ENCODE peak calls at places on chromosomes 7 and 10, in eight cellular contexts. E, O, D, P, N, C, M and Q are unnamed samples. For H3K9me3, the result is how much of the 10 kb centered on the place peaks cover.

GRCh38 chr10:89352039-89352597 is 24.3 kb downstream of the IFIT3 start:
- DNase-seq in E (no peak), O (no peak), D (no peak), P (no peak), N (peak), C (peak), M (peak), Q (peak)

GRCh38 chr7:5661941-5662340 is 119.5 kb downstream of the RNF216 start:
- DNase-seq in E (no peak), O (no peak), D (no peak), P (no peak), N (no peak), C (no peak), M (no peak), Q (no peak)

GRCh38 chr10:34194259-34194658 is 620.8 kb downstream of the PARD3 start:
- DNase-seq in E (no peak), O (no peak), D (no peak), P (no peak), N (no peak), C (no peak), M (no peak), Q (no peak)

GRCh38 chr10:124004372-124004928 is 88.9 kb downstream of the CHST15 start:
- DNase-seq in E (peak), O (no peak), D (no peak), P (no peak), N (no peak), C (no peak), M (peak), Q (no peak)

GRCh38 chr7:44100458-44101303 is 3.5 kb upstream of the AEBP1 start:
- DNase-seq in E (peak), O (no peak), D (no peak), P (no peak), N (peak), C (no peak), M (no peak), Q (no peak)

GRCh38 chr7:13800694-13801448 is 188.6 kb downstream of the ETV1 start:
- DNase-seq in E (no peak), O (no peak), D (no peak), P (no peak), N (no peak), C (peak), M (no peak), Q (no peak)

GRCh38 chr10:74634995-74635536 is 191.3 kb upstream of the KAT6B start:
- DNase-seq in E (no peak), O (no peak), D (no peak), P (no peak), N (no peak), C (no peak), M (no peak), Q (no peak)

GRCh38 chr7:140587243-140587642 is 53.4 kb downstream of the DENND2A start:
- DNase-seq in E (peak), O (no peak), D (no peak), P (no peak), N (no peak), C (no peak), M (no peak), Q (no peak)

GRCh38 chr7:123485187-123485586 is 49.2 kb downstream of the IQUB start:
- DNase-seq in E (no peak), O (no peak), D (no peak), P (no peak), N (no peak), C (no peak), M (no peak), Q (no peak)

GRCh38 chr10:34348917-34349509 is 466.1 kb downstream of the PARD3 start:
- DNase-seq in E (no peak), O (no peak), D (no peak), P (no peak), N (no peak), C (no peak), M (no peak), Q (no peak)

GRCh38 chr7:24701232-24701898 is 55.9 kb downstream of the GSDME start:
- DNase-seq in E (peak), O (no peak), D (no peak), P (no peak), N (no peak), C (peak), M (no peak), Q (no peak)

GRCh38 chr7:123828805-123829204 is 16.2 kb upstream of the HYAL4 start:
- DNase-seq in E (no peak), O (no peak), D (no peak), P (no peak), N (no peak), C (no peak), M (no peak), Q (no peak)

GRCh38 chr10:67802767-67803538 is 35.0 kb downstream of the DNAJC12 start:
- DNase-seq in E (no peak), O (no peak), D (no peak), P (no peak), N (no peak), C (no peak), M (no peak), Q (no peak)

GRCh38 chr10:89219512-89220218 is 12.5 kb upstream of the CH25H start:
- DNase-seq in E (no peak), O (no peak), D (no peak), P (no peak), N (peak), C (no peak), M (no peak), Q (no peak)

GRCh38 chr7:107029061-107029763 is 15.3 kb upstream of the PRKAR2B start:
- DNase-seq in E (no peak), O (no peak), D (no peak), P (no peak), N (no peak), C (no peak), M (no peak), Q (no peak)

GRCh38 chr7:115672024-115672423 is 358.5 kb downstream of the TFEC start:
- DNase-seq in E (no peak), O (no peak), D (no peak), P (no peak), N (no peak), C (no peak), M (no peak), Q (no peak)

GRCh38 chr7:149156898-149157297 is 9.6 kb downstream of the ZNF398 start:
- DNase-seq in E (no peak), O (no peak), D (no peak), P (no peak), N (no peak), C (no peak), M (no peak), Q (no peak)

GRCh38 chr10:97217299-97217698 is 31.5 kb upstream of the SLIT1 start:
- DNase-seq in E (no peak), O (no peak), D (no peak), P (no peak), N (no peak), C (no peak), M (no peak), Q (no peak)

GRCh38 chr7:1158203-1159126 is 1.5 kb downstream of the ZFAND2A start:
- DNase-seq in E (no peak), O (no peak), D (no peak), P (no peak), N (peak), C (no peak), M (no peak), Q (no peak)

GRCh38 chr7:92808006-92808405 is 28.4 kb downstream of the CDK6 start:
- DNase-seq in E (no peak), O (no peak), D (no peak), P (no peak), N (no peak), C (peak), M (no peak), Q (no peak)

GRCh38 chr7:14196555-14196954 is 207.1 kb upstream of the ETV1 start:
- DNase-seq in E (no peak), O (no peak), D (no peak), P (no peak), N (no peak), C (peak), M (no peak), Q (no peak)

GRCh38 chr7:77270081-77270480 is 70.5 kb upstream of the FGL2 start:
- DNase-seq in E (no peak), O (no peak), D (no peak), P (no peak), N (no peak), C (no peak), M (no peak), Q (no peak)

GRCh38 chr7:106048621-106049020 is 63.5 kb downstream of the SYPL1 start:
- DNase-seq in E (no peak), O (no peak), D (no peak), P (no peak), N (no peak), C (no peak), M (no peak), Q (no peak)

GRCh38 chr10:80173441-80173840 is 31.9 kb downstream of the ANXA11 start:
- DNase-seq in E (peak), O (no peak), D (peak), P (no peak), N (no peak), C (no peak), M (no peak), Q (no peak)

GRCh38 chr10:101012525-101013364 is 13.1 kb downstream of the LZTS2 start:
- DNase-seq in E (peak), O (peak), D (peak), P (peak), N (peak), C (peak), M (peak), Q (peak)

GRCh38 chr10:126393076-126393475 is 4.8 kb upstream of the ADAM12 start:
- DNase-seq in E (no peak), O (no peak), D (no peak), P (no peak), N (no peak), C (no peak), M (no peak), Q (no peak)

GRCh38 chr7:152463714-152464311 is 28.0 kb upstream of the KMT2C start:
- DNase-seq in E (peak), O (peak), D (peak), P (peak), N (peak), C (peak), M (peak), Q (peak)

GRCh38 chr7:82705831-82706230 is 262.3 kb upstream of the CACNA2D1 start:
- DNase-seq in E (no peak), O (no peak), D (no peak), P (no peak), N (no peak), C (no peak), M (no peak), Q (no peak)

GRCh38 chr10:97861924-97862323 is 12.3 kb downstream of the GOLGA7B start:
- DNase-seq in E (no peak), O (no peak), D (no peak), P (peak), N (no peak), C (no peak), M (no peak), Q (peak)

GRCh38 chr7:30984359-30985107 is 20.8 kb downstream of the GHRHR start:
- DNase-seq in E (no peak), O (no peak), D (no peak), P (peak), N (no peak), C (peak), M (no peak), Q (no peak)

GRCh38 chr10:44552716-44553115 is 167.8 kb upstream of the CXCL12 start:
- DNase-seq in E (no peak), O (no peak), D (no peak), P (no peak), N (no peak), C (no peak), M (no peak), Q (no peak)

GRCh38 chr10:44990302-44990655 is 10.4 kb upstream of the ZNF22 start:
- DNase-seq in E (no peak), O (no peak), D (no peak), P (peak), N (peak), C (no peak), M (no peak), Q (peak)

GRCh38 chr10:125441151-125441550 is 241.8 kb downstream of the TEX36 start:
- DNase-seq in E (no peak), O (no peak), D (no peak), P (no peak), N (no peak), C (peak), M (no peak), Q (no peak)

GRCh38 chr7:5634107-5634950 is 147.1 kb downstream of the RNF216 start:
- DNase-seq in E (peak), O (no peak), D (peak), P (peak), N (peak), C (no peak), M (no peak), Q (no peak)

GRCh38 chr7:140230517-140230861 is 53.7 kb upstream of the KDM7A start:
- DNase-seq in E (peak), O (peak), D (peak), P (peak), N (peak), C (no peak), M (peak), Q (no peak)

GRCh38 chr10:85641479-85641967 is 725.1 kb downstream of the GRID1 start:
- DNase-seq in E (no peak), O (no peak), D (no peak), P (no peak), N (no peak), C (peak), M (no peak), Q (peak)

GRCh38 chr7:107563072-107563760 is 504 bp downstream of the COG5 start:
- DNase-seq in E (no peak), O (no peak), D (no peak), P (no peak), N (no peak), C (no peak), M (no peak), Q (no peak)

DNA sequence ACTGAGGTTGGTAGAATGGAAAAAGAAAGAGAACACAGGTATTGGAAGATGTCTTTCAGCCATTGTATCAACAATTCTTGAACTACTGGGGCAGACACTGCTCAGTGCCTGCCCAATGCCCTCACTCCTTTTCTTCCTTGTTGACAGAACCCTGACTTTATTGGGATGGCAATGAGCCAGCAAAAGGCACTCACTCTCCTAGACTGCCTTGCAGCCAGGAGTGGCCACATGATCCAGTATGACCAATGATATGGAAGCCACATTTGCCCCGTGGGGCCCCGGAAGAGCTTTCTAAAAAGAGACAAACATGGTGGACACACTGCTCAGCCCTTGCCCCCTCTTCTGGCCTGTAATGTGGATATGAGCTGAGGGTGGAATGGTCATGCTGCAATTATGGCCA is 88.6 kb upstream of the ZNF716 start:
- DNase-seq in E (no peak), O (no peak), D (no peak), P (no peak), N (no peak), C (no peak), M (no peak), Q (no peak)
- H3K9me3 ChIP-seq in E (half or more), O (under half), D (under half), P (under half), N (under half), C (under half), M (under half), Q (under half)

GRCh38 chr10:106327747-106328146 is 836.8 kb downstream of the SORCS1 start:
- DNase-seq in E (no peak), O (no peak), D (no peak), P (no peak), N (no peak), C (no peak), M (no peak), Q (no peak)
- H3K4me3 ChIP-seq in E (no peak), O (no peak), D (no peak), P (no peak), N (no peak), C (no peak), M (no peak), Q (no peak)

GRCh38 chr7:64990936-64991335 is at the start of gene ZNF117:
- DNase-seq in E (no peak), O (no peak), D (no peak), P (no peak), N (no peak), C (no peak), M (no peak), Q (no peak)
- H3K9me3 ChIP-seq in E (half or more), O (under half), D (under half), P (under half), N (under half), C (under half), M (under half), Q (under half)

DNA sequence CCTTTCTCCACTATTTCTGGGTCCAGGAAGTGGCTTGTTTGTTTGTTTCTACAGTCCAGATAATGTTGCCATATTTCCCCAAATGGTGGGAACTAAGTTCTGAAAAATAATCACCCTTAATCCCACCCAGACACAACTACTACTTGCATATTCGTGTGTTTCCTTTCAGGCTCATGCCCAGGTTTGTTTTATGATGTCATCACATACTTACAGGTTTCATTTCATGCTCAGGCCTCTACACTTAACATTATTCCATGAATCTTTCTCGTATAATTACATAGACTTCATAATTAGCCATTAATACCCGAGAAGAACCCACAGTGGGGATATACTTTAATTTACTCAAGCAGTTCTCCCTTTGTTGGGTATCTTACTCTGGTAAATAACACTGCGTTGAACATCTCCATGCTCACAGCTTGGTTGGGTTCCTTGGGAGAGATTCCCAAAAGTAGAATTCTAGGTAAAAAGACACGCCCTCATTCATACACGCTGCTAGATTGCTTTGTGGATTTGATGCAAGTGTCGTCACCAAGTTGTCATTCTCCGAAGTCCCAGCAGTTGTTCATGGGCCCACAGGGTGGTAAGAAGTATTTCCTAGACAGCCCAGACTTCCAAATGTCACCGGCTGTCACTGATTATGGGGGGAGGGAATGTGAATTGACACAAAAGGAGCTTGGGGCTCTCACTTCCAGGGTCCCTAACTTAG is 42.6 kb downstream of the UNC5B start:
- DNase-seq in E (no peak), O (no peak), D (no peak), P (no peak), N (no peak), C (no peak), M (no peak), Q (no peak)
- H3K4me3 ChIP-seq in E (no peak), O (no peak), D (no peak), P (no peak), N (no peak), C (no peak), M (no peak), Q (no peak)

GRCh38 chr10:29301359-29301910 is 12.6 kb downstream of the LYZL1 start:
- DNase-seq in E (no peak), O (no peak), D (no peak), P (no peak), N (no peak), C (no peak), M (no peak), Q (no peak)
- H3K9me3 ChIP-seq in E (half or more), O (under half), D (under half), P (under half), N (under half), C (under half), M (under half), Q (under half)

DNA sequence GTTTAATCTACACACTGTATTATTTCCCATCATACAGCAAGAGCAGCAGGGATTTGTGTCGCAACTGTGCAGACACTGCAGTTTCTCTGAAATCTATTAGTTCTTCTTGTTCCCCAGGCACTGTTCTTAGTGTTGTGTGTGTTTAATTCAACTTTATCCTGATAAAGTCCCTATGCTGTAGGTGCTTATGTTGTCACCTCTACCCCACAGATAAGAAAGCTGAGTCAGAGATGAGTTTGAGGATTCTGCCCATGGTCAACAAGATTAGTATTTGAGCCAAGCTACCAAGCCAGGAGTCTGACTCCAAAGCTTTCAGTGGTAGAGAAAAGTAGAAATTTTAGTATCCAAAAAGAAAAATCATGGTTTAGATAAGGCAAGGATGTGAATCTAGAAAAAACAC is 22.4 kb upstream of the EPHB6 start:
- DNase-seq in E (no peak), O (no peak), D (no peak), P (no peak), N (no peak), C (no peak), M (no peak), Q (no peak)
- H3K4me3 ChIP-seq in E (no peak), O (no peak), D (no peak), P (no peak), N (no peak), C (no peak), M (no peak), Q (no peak)

GRCh38 chr10:109663122-109663521 is 260.2 kb downstream of the XPNPEP1 start:
- DNase-seq in E (no peak), O (no peak), D (no peak), P (no peak), N (no peak), C (no peak), M (no peak), Q (no peak)
- H3K9me3 ChIP-seq in E (under half), O (under half), D (under half), P (under half), N (under half), C (under half), M (under half), Q (under half)

DNA sequence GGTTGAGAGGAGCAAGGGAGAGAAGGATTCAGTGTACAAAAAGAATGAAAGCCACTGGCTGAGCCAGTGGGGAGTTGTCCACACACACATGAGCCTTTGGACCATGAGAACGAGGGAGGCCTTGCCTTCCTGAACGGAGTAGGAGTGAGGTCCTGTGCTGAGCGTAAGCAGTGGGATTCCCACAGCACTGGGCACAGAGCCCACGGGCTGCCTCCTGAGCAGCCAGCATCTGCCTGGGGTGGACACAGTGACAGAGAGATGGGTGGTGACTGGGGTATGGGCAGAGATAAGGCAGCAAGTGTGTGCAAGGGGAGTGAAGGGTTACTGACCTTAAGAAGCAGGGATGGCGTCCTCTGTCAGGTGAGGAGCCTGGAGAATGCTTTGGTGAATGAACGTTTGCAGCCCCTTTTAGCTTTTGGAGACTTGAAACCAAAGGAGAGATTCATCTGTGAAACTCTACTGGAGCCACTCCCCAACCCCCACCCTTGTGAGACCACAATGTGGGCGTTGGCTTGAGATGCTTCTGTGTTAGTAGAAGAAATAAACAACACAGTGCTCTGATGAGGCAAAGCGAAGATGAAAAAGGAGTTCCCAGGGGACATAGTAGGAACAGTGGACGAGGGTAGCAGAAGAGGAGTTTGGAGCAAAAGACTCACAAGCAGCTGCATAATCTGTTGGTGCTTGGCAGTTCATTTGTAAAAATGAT is 56.5 kb downstream of the FIGNL1 start:
- DNase-seq in E (no peak), O (peak), D (no peak), P (no peak), N (no peak), C (no peak), M (no peak), Q (no peak)
- H3K4me3 ChIP-seq in E (no peak), O (peak), D (no peak), P (no peak), N (no peak), C (no peak), M (no peak), Q (no peak)

GRCh38 chr7:158289231-158289630 is 298.4 kb downstream of the PTPRN2 start:
- DNase-seq in E (no peak), O (no peak), D (no peak), P (no peak), N (no peak), C (no peak), M (no peak), Q (no peak)
- H3K9me3 ChIP-seq in E (half or more), O (under half), D (under half), P (under half), N (under half), C (under half), M (under half), Q (under half)